ENCODE peak calls at places on chromosome 3, in six cellular contexts. One of them, this sample, is unnamed.

GRCh38 chr3:174101244-174101643 is 703.7 kb downstream of the NLGN1 start:
- DNase-seq in HCT116: no peak
- DNase-seq in kidney: no peak
- DNase-seq in CD4-positive, CD25-positive, alpha-beta regulatory T cell: no peak
- DNase-seq in uterus: no peak
- DNase-seq in CD4-positive, alpha-beta T cell: no peak
- DNase-seq in this sample: no peak

GRCh38 chr3:138547342-138547975 is 46.6 kb downstream of the CEP70 start:
- DNase-seq in CD4-positive, alpha-beta T cell: no peak
- DNase-seq in kidney: no peak
- DNase-seq in uterus: no peak
- DNase-seq in CD4-positive, CD25-positive, alpha-beta regulatory T cell: no peak
- DNase-seq in HCT116: no peak
- DNase-seq in this sample: no peak

GRCh38 chr3:42264399-42265058 is 1.5 kb downstream of the CCK start:
- DNase-seq in CD4-positive, alpha-beta T cell: no peak
- DNase-seq in uterus: no peak
- DNase-seq in CD4-positive, CD25-positive, alpha-beta regulatory T cell: no peak
- DNase-seq in kidney: peak; percentile 79
- DNase-seq in HCT116: no peak
- DNase-seq in this sample: no peak

GRCh38 chr3:148439254-148439822 is 258.4 kb upstream of the AGTR1 start:
- DNase-seq in uterus: no peak
- DNase-seq in CD4-positive, alpha-beta T cell: no peak
- DNase-seq in CD4-positive, CD25-positive, alpha-beta regulatory T cell: no peak
- DNase-seq in HCT116: no peak
- DNase-seq in kidney: no peak
- DNase-seq in this sample: no peak

GRCh38 chr3:10960264-10960663 is 32.3 kb upstream of the SLC6A1 start:
- DNase-seq in HCT116: no peak
- DNase-seq in CD4-positive, CD25-positive, alpha-beta regulatory T cell: no peak
- DNase-seq in kidney: no peak
- DNase-seq in uterus: no peak
- DNase-seq in CD4-positive, alpha-beta T cell: no peak
- DNase-seq in this sample: no peak

GRCh38 chr3:61162965-61163364 is 88.3 kb downstream of the FHIT start:
- DNase-seq in HCT116: no peak
- DNase-seq in CD4-positive, alpha-beta T cell: no peak
- DNase-seq in CD4-positive, CD25-positive, alpha-beta regulatory T cell: no peak
- DNase-seq in kidney: no peak
- DNase-seq in uterus: no peak
- DNase-seq in this sample: no peak

GRCh38 chr3:52091566-52092290 is 35.4 kb upstream of the DUSP7 start:
- DNase-seq in uterus: no peak
- DNase-seq in kidney: peak; percentile 38
- DNase-seq in CD4-positive, CD25-positive, alpha-beta regulatory T cell: no peak
- DNase-seq in HCT116: no peak
- DNase-seq in CD4-positive, alpha-beta T cell: no peak
- DNase-seq in this sample: no peak

GRCh38 chr3:177589921-177590336 is 392.6 kb upstream of the TBL1XR1 start:
- DNase-seq in kidney: no peak
- DNase-seq in uterus: no peak
- DNase-seq in HCT116: peak; percentile 71
- DNase-seq in CD4-positive, alpha-beta T cell: no peak
- DNase-seq in CD4-positive, CD25-positive, alpha-beta regulatory T cell: no peak
- DNase-seq in this sample: no peak

GRCh38 chr3:53604232-53604631 is 109.8 kb downstream of the CACNA1D start:
- DNase-seq in kidney: no peak
- DNase-seq in uterus: no peak
- DNase-seq in HCT116: no peak
- DNase-seq in CD4-positive, CD25-positive, alpha-beta regulatory T cell: no peak
- DNase-seq in CD4-positive, alpha-beta T cell: no peak
- DNase-seq in this sample: no peak

GRCh38 chr3:128399221-128399915 is 67.3 kb downstream of the DNAJB8 start:
- DNase-seq in kidney: no peak
- DNase-seq in CD4-positive, CD25-positive, alpha-beta regulatory T cell: no peak
- DNase-seq in uterus: no peak
- DNase-seq in HCT116: no peak
- DNase-seq in CD4-positive, alpha-beta T cell: no peak
- DNase-seq in this sample: no peak
- H3K27ac ChIP-seq in kidney: no peak overlapping the region
- H3K27ac ChIP-seq in CD4-positive, CD25-positive, alpha-beta regulatory T cell: no peak overlapping the region
- H3K27ac ChIP-seq in uterus: no peak overlapping the region
- H3K27ac ChIP-seq in HCT116: no peak overlapping the region
- H3K27ac ChIP-seq in CD4-positive, alpha-beta T cell: no peak overlapping the region
- H3K27ac ChIP-seq in this sample: no peak overlapping the region

DNA sequence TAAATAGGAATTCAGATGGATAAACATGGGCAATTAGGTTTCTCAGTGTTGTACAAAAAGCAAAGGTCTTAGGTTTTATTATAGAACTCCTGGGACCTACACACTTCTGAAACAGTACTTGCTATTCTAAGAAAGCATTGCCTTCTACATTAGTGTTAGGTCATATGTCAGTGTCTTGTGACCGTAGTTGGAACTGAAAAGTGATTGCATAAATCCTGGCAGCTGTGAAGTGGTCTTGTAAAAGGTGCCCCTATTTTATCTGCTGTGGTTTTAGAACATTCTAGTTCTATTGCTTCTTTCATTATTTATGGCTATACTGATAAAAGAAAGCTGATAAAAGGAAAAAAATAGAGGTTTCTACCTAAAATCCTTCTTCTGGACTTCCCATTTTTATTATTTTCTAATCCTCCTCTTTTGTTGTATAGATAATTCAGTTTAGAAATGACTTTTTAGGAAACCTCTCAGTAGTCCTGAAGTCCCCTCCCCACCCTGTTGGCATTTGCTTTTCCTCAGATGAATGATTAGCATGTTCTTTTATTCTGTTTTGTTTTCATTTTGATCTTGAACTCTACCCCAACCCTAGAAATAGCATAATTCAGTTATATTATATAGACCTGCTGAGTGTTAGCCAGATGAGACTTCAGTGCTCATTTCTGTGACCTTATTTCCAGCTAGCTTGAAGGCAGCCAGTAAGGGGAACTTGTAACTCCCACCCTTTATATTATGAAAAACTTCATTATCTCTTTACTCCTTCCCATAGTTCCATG is 41.0 kb downstream of the SNRK start:
- DNase-seq in uterus: peak; percentile 38
- DNase-seq in kidney: no peak
- DNase-seq in CD4-positive, CD25-positive, alpha-beta regulatory T cell: no peak
- DNase-seq in HCT116: no peak
- DNase-seq in CD4-positive, alpha-beta T cell: no peak
- DNase-seq in this sample: no peak
- H3K27ac ChIP-seq in uterus: peak overlapping the region; percentile 59
- H3K27ac ChIP-seq in kidney: peak overlapping the region; percentile 40
- H3K27ac ChIP-seq in CD4-positive, CD25-positive, alpha-beta regulatory T cell: peak overlapping the region; percentile 38
- H3K27ac ChIP-seq in HCT116: no peak overlapping the region
- H3K27ac ChIP-seq in CD4-positive, alpha-beta T cell: no peak overlapping the region
- H3K27ac ChIP-seq in this sample: no peak overlapping the region

GRCh38 chr3:188231454-188231853 is 77.5 kb downstream of the LPP start:
- DNase-seq in CD4-positive, CD25-positive, alpha-beta regulatory T cell: no peak
- DNase-seq in uterus: no peak
- DNase-seq in CD4-positive, alpha-beta T cell: no peak
- DNase-seq in HCT116: no peak
- DNase-seq in kidney: no peak
- DNase-seq in this sample: no peak

GRCh38 chr3:188227442-188227841 is 73.5 kb downstream of the LPP start:
- DNase-seq in kidney: no peak
- DNase-seq in HCT116: no peak
- DNase-seq in uterus: no peak
- DNase-seq in CD4-positive, CD25-positive, alpha-beta regulatory T cell: no peak
- DNase-seq in CD4-positive, alpha-beta T cell: no peak
- DNase-seq in this sample: no peak

GRCh38 chr3:188230962-188231361 is 77.0 kb downstream of the LPP start:
- DNase-seq in CD4-positive, CD25-positive, alpha-beta regulatory T cell: no peak
- DNase-seq in kidney: no peak
- DNase-seq in uterus: no peak
- DNase-seq in HCT116: peak; percentile 16
- DNase-seq in CD4-positive, alpha-beta T cell: no peak
- DNase-seq in this sample: no peak

GRCh38 chr3:188229177-188229576 is 75.2 kb downstream of the LPP start:
- DNase-seq in CD4-positive, alpha-beta T cell: no peak
- DNase-seq in HCT116: no peak
- DNase-seq in uterus: no peak
- DNase-seq in CD4-positive, CD25-positive, alpha-beta regulatory T cell: no peak
- DNase-seq in kidney: no peak
- DNase-seq in this sample: no peak

GRCh38 chr3:188229726-188230125 is 75.8 kb downstream of the LPP start:
- DNase-seq in HCT116: no peak
- DNase-seq in kidney: no peak
- DNase-seq in CD4-positive, CD25-positive, alpha-beta regulatory T cell: no peak
- DNase-seq in uterus: no peak
- DNase-seq in CD4-positive, alpha-beta T cell: no peak
- DNase-seq in this sample: no peak
- H3K27ac ChIP-seq in HCT116: no peak overlapping the region
- H3K27ac ChIP-seq in kidney: no peak overlapping the region
- H3K27ac ChIP-seq in CD4-positive, CD25-positive, alpha-beta regulatory T cell: no peak overlapping the region
- H3K27ac ChIP-seq in uterus: peak overlapping the region; percentile 26
- H3K27ac ChIP-seq in CD4-positive, alpha-beta T cell: no peak overlapping the region
- H3K27ac ChIP-seq in this sample: no peak overlapping the region

GRCh38 chr3:123021986-123022510 is 5.5 kb downstream of the SEMA5B start:
- DNase-seq in CD4-positive, alpha-beta T cell: no peak
- DNase-seq in CD4-positive, CD25-positive, alpha-beta regulatory T cell: no peak
- DNase-seq in kidney: no peak
- DNase-seq in HCT116: no peak
- DNase-seq in uterus: no peak
- DNase-seq in this sample: no peak
- H3K27ac ChIP-seq in CD4-positive, alpha-beta T cell: no peak overlapping the region
- H3K27ac ChIP-seq in CD4-positive, CD25-positive, alpha-beta regulatory T cell: no peak overlapping the region
- H3K27ac ChIP-seq in kidney: no peak overlapping the region
- H3K27ac ChIP-seq in HCT116: no peak overlapping the region
- H3K27ac ChIP-seq in uterus: no peak overlapping the region
- H3K27ac ChIP-seq in this sample: no peak overlapping the region

GRCh38 chr3:194572944-194573491 is 60.2 kb downstream of the TMEM44 start:
- DNase-seq in HCT116: no peak
- DNase-seq in CD4-positive, alpha-beta T cell: no peak
- DNase-seq in kidney: peak; percentile 56
- DNase-seq in uterus: no peak
- DNase-seq in CD4-positive, CD25-positive, alpha-beta regulatory T cell: no peak
- DNase-seq in this sample: no peak

GRCh38 chr3:194570898-194571297 is 62.3 kb downstream of the TMEM44 start:
- DNase-seq in uterus: no peak
- DNase-seq in CD4-positive, alpha-beta T cell: no peak
- DNase-seq in HCT116: no peak
- DNase-seq in CD4-positive, CD25-positive, alpha-beta regulatory T cell: no peak
- DNase-seq in kidney: no peak
- DNase-seq in this sample: no peak

GRCh38 chr3:194573680-194574437 is 59.4 kb downstream of the TMEM44 start:
- DNase-seq in CD4-positive, CD25-positive, alpha-beta regulatory T cell: peak; percentile 5
- DNase-seq in HCT116: no peak
- DNase-seq in uterus: no peak
- DNase-seq in CD4-positive, alpha-beta T cell: peak; percentile 17
- DNase-seq in kidney: peak; percentile 60
- DNase-seq in this sample: no peak

GRCh38 chr3:194571491-194571941 is 61.7 kb downstream of the TMEM44 start:
- DNase-seq in CD4-positive, CD25-positive, alpha-beta regulatory T cell: no peak
- DNase-seq in CD4-positive, alpha-beta T cell: no peak
- DNase-seq in HCT116: no peak
- DNase-seq in uterus: no peak
- DNase-seq in kidney: no peak
- DNase-seq in this sample: no peak

DNA sequence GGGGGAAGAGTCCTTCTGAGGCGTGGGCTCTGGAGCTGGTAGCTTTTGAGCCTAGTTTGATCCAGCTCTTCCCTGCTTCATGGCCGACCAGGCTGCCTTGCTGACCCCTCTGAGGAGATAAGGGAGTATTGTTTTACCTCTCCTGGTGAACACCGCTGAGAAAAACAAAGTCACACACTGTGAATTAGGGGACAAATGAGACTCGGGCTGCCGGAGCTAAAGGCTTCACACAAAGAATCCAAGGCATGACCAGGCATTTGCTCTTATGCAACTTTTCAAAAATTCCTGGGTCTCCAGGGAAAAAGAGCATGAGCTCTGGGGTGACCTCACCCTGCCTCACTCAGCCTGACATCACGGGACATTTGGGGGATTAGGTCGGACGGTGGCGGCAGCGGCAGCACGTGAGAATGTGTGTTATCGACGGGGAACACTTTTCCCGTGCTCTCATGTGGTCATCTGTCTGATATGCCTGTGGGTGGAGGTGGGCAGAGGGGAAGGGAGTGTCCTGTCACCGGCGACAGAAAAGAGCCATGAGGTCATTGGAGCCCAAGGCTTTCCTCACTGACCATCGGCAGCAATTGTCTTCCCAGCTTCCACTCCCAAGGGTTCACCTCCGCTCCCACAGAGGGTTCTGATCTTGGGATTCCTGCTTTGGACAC is 61.0 kb downstream of the TMEM44 start:
- DNase-seq in HCT116: no peak
- DNase-seq in kidney: peak; percentile 88
- DNase-seq in uterus: peak; percentile 38
- DNase-seq in CD4-positive, CD25-positive, alpha-beta regulatory T cell: no peak
- DNase-seq in CD4-positive, alpha-beta T cell: no peak
- DNase-seq in this sample: no peak
- H3K27ac ChIP-seq in HCT116: no peak overlapping the region
- H3K27ac ChIP-seq in kidney: peak overlapping the region; percentile 40
- H3K27ac ChIP-seq in uterus: peak overlapping the region; percentile 9
- H3K27ac ChIP-seq in CD4-positive, CD25-positive, alpha-beta regulatory T cell: no peak overlapping the region
- H3K27ac ChIP-seq in CD4-positive, alpha-beta T cell: no peak overlapping the region
- H3K27ac ChIP-seq in this sample: no peak overlapping the region

GRCh38 chr3:121956363-121956762 is 62.2 kb downstream of the SLC15A2 start:
- DNase-seq in uterus: no peak
- DNase-seq in kidney: no peak
- DNase-seq in CD4-positive, CD25-positive, alpha-beta regulatory T cell: no peak
- DNase-seq in HCT116: no peak
- DNase-seq in CD4-positive, alpha-beta T cell: no peak
- DNase-seq in this sample: no peak
- H3K27ac ChIP-seq in uterus: no peak overlapping the region
- H3K27ac ChIP-seq in kidney: no peak overlapping the region
- H3K27ac ChIP-seq in CD4-positive, CD25-positive, alpha-beta regulatory T cell: no peak overlapping the region
- H3K27ac ChIP-seq in HCT116: no peak overlapping the region
- H3K27ac ChIP-seq in CD4-positive, alpha-beta T cell: no peak overlapping the region
- H3K27ac ChIP-seq in this sample: no peak overlapping the region

GRCh38 chr3:78140274-78140673 is 1100.4 kb downstream of the ROBO2 start:
- DNase-seq in kidney: no peak
- DNase-seq in HCT116: no peak
- DNase-seq in uterus: no peak
- DNase-seq in CD4-positive, CD25-positive, alpha-beta regulatory T cell: no peak
- DNase-seq in CD4-positive, alpha-beta T cell: no peak
- DNase-seq in this sample: no peak
- H3K27ac ChIP-seq in kidney: no peak overlapping the region
- H3K27ac ChIP-seq in HCT116: no peak overlapping the region
- H3K27ac ChIP-seq in uterus: no peak overlapping the region
- H3K27ac ChIP-seq in CD4-positive, CD25-positive, alpha-beta regulatory T cell: no peak overlapping the region
- H3K27ac ChIP-seq in CD4-positive, alpha-beta T cell: no peak overlapping the region
- H3K27ac ChIP-seq in this sample: no peak overlapping the region

DNA sequence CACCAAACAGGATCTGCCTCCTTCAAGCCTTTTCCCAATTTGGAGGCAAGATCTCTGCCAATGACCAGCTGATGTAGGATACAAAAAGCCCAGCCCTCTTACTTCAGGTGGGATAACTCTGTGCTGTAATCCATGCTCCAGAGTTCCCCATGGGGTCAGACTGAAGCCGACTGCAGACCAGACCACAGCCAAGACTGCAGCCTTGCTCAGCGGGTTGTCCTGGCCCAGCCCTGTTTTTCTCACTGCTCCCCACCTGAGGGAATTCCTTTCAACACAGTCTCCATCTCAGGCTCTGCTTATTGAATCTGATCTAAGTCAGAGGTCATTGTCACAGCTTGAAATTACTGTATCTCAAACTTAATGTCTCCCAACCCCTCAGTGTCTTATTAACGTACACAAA is 207.0 kb downstream of the MYRIP start:
- DNase-seq in uterus: no peak
- DNase-seq in CD4-positive, alpha-beta T cell: no peak
- DNase-seq in HCT116: no peak
- DNase-seq in kidney: no peak
- DNase-seq in CD4-positive, CD25-positive, alpha-beta regulatory T cell: no peak
- DNase-seq in this sample: no peak
- H3K27ac ChIP-seq in uterus: no peak overlapping the region
- H3K27ac ChIP-seq in CD4-positive, alpha-beta T cell: no peak overlapping the region
- H3K27ac ChIP-seq in HCT116: no peak overlapping the region
- H3K27ac ChIP-seq in kidney: no peak overlapping the region
- H3K27ac ChIP-seq in CD4-positive, CD25-positive, alpha-beta regulatory T cell: no peak overlapping the region
- H3K27ac ChIP-seq in this sample: no peak overlapping the region